ENCODE peak calls at places on chromosomes 5 and 9, in seven cellular contexts. C is GM12865, U is uterus, H is fibroblast of villous mesenchyme, D is GM12878, K is RWPE1, R is endothelial cell. Y is an unnamed sample.

GRCh38 chr9:79166005-79166404 is 405.8 kb upstream of the TLE4 start:
- DNase-seq in R (no peak), H (peak), D (no peak), K (no peak), C (no peak), U (no peak), Y (no peak)

GRCh38 chr9:34097865-34098264 is 28.6 kb downstream of the DCAF12 start:
- DNase-seq in C (peak), D (peak), U (no peak), H (no peak), R (no peak), K (no peak), Y (no peak)

GRCh38 chr5:81849769-81850367 is 99.0 kb upstream of the SSBP2 start:
- DNase-seq in H (no peak), R (no peak), C (no peak), K (no peak), D (no peak), U (no peak), Y (no peak)

GRCh38 chr5:5453131-5453530 is 30.7 kb downstream of the ICE1 start:
- DNase-seq in R (no peak), C (no peak), D (no peak), K (no peak), U (no peak), H (no peak), Y (no peak)

GRCh38 chr5:125199968-125200841 is 453.8 kb upstream of the ZNF608 start:
- DNase-seq in K (no peak), D (no peak), H (peak), R (peak), U (peak), C (no peak), Y (no peak)

GRCh38 chr9:14593406-14593805 is 99.8 kb downstream of the ZDHHC21 start:
- DNase-seq in K (no peak), H (no peak), R (no peak), D (no peak), U (no peak), C (no peak), Y (no peak)

GRCh38 chr5:38382898-38383297 is 124.5 kb downstream of the EGFLAM start:
- DNase-seq in C (peak), H (peak), K (peak), R (peak), D (peak), U (peak), Y (peak)

GRCh38 chr9:127751269-127752054 is 16.4 kb upstream of the TOR2A start:
- DNase-seq in H (peak), K (peak), R (peak), C (no peak), U (no peak), D (no peak), Y (peak)

GRCh38 chr9:116809656-116810055 is 122.6 kb downstream of the TRIM32 start:
- DNase-seq in U (no peak), C (no peak), R (peak), H (no peak), D (no peak), K (peak), Y (no peak)

GRCh38 chr5:53714324-53715010 is 154.0 kb downstream of the NDUFS4 start:
- DNase-seq in U (no peak), H (peak), D (no peak), C (no peak), K (no peak), R (no peak), Y (no peak)

GRCh38 chr5:170353011-170353890 is 35.9 kb downstream of the KCNMB1 start:
- DNase-seq in R (no peak), K (no peak), H (no peak), C (no peak), D (no peak), U (no peak), Y (no peak)

GRCh38 chr9:89405832-89406231 is 87.5 kb downstream of the SECISBP2 start:
- DNase-seq in H (peak), D (no peak), U (no peak), R (no peak), K (no peak), C (peak), Y (no peak)

GRCh38 chr9:19255112-19255511 is 24.6 kb downstream of the DENND4C start:
- DNase-seq in C (no peak), U (no peak), K (no peak), H (no peak), D (no peak), R (no peak), Y (no peak)

GRCh38 chr9:89631381-89631780 is 26.6 kb downstream of the GADD45G start:
- DNase-seq in U (no peak), C (no peak), D (no peak), K (no peak), H (no peak), R (no peak), Y (no peak)

GRCh38 chr9:100601216-100601615 is 23.3 kb downstream of the CAVIN4 start:
- DNase-seq in R (peak), H (peak), D (no peak), U (no peak), K (peak), C (peak), Y (peak)

GRCh38 chr9:35832814-35833213 is 3.8 kb downstream of the TMEM8B start:
- DNase-seq in D (no peak), K (no peak), H (no peak), U (no peak), R (no peak), C (no peak), Y (no peak)

GRCh38 chr9:137049544-137050449 is 3.8 kb upstream of the NPDC1 start:
- DNase-seq in K (no peak), R (peak), H (peak), D (no peak), U (no peak), C (peak), Y (no peak)

GRCh38 chr9:82745919-82746318 is 317.0 kb downstream of the RASEF start:
- DNase-seq in K (no peak), R (no peak), U (no peak), H (no peak), C (no peak), D (no peak), Y (no peak)

GRCh38 chr9:113649054-113649453 is 185.5 kb downstream of the RGS3 start:
- DNase-seq in U (no peak), C (no peak), H (peak), K (no peak), R (no peak), D (no peak), Y (no peak)

GRCh38 chr5:80376557-80376956 is 31.3 kb upstream of the ZFYVE16 start:
- DNase-seq in C (no peak), K (no peak), H (no peak), D (no peak), R (no peak), U (no peak), Y (no peak)

GRCh38 chr5:54470677-54471076 is 15.2 kb downstream of the HSPB3 start:
- DNase-seq in U (no peak), H (peak), K (no peak), C (no peak), D (no peak), R (no peak), Y (no peak)

GRCh38 chr5:32583582-32584232 is 1.6 kb upstream of the SUB1 start:
- DNase-seq in H (no peak), U (no peak), K (no peak), D (peak), R (no peak), C (peak), Y (no peak)

GRCh38 chr5:95244479-95244878 is 40.4 kb downstream of the MCTP1 start:
- DNase-seq in K (no peak), H (no peak), R (no peak), D (no peak), C (no peak), U (no peak), Y (no peak)

GRCh38 chr9:6549106-6549505 is 96.4 kb downstream of the GLDC start:
- DNase-seq in H (peak), D (no peak), K (no peak), C (no peak), U (no peak), R (no peak), Y (no peak)

GRCh38 chr9:70195456-70195855 is 63.3 kb upstream of the SMC5 start:
- DNase-seq in U (no peak), C (no peak), D (no peak), R (no peak), K (no peak), H (no peak), Y (no peak)

GRCh38 chr9:135284386-135285134 is 195.0 kb upstream of the PPP1R26 start:
- DNase-seq in R (no peak), H (no peak), D (no peak), K (no peak), C (no peak), U (no peak), Y (no peak)

GRCh38 chr9:114611516-114612271 is 603 bp downstream of the TMEM268 start:
- DNase-seq in H (peak), D (no peak), C (peak), K (peak), U (peak), R (peak), Y (peak)

GRCh38 chr5:154755361-154756202 is at the start of gene LARP1:
- DNase-seq in D (no peak), C (peak), R (peak), K (peak), U (no peak), H (peak), Y (peak)

GRCh38 chr5:66897355-66897754 is 299.2 kb downstream of the CD180 start:
- DNase-seq in R (no peak), C (no peak), U (no peak), K (no peak), D (no peak), H (no peak), Y (no peak)

DNA sequence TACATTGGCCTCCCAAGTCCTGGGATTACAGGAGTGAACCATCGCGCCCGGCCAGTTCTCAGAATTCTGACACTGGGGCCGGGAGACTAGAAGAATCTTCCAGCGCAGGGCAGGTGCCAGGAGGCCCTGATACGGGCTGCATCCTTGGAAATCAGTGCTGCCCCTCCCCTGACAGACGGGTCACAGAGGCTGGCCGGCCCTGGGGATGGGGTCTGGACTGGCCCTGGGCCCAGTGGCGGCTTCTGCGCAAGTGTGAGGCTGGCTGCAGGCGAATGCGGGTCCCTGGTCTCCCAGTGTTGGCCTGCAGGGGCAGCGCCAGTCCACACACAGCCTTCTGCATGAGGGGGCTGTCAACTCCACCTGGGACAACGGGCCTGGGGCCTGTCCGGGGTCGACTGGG is 831 bp upstream of the TBC1D9B start:
- DNase-seq in C (no peak), K (no peak), U (no peak), D (no peak), H (no peak), R (peak), Y (no peak)
- TF ChIP-seq CTCF in C (no peak), K (no peak), U (no peak), D (peak), H (peak), R (peak), Y (no peak)

GRCh38 chr9:12813960-12814876 is 39.4 kb downstream of the LURAP1L start:
- DNase-seq in D (no peak), H (peak), C (peak), R (no peak), K (peak), U (peak), Y (peak)
- TF ChIP-seq CTCF in D (no peak), H (peak), C (no peak), R (no peak), K (no peak), U (peak), Y (no peak)

GRCh38 chr5:141223112-141223783 is at the start of gene PCDHB14:
- DNase-seq in D (no peak), H (peak), C (no peak), K (peak), U (no peak), R (peak), Y (peak)
- TF ChIP-seq CTCF in D (no peak), H (peak), C (no peak), K (peak), U (no peak), R (peak), Y (peak)

GRCh38 chr5:141196363-141196762 is 3.1 kb upstream of the PCDHB11 start:
- DNase-seq in D (no peak), K (no peak), R (no peak), C (no peak), H (no peak), U (no peak), Y (no peak)

GRCh38 chr5:141186897-141187512 is at the start of gene PCDHB9:
- DNase-seq in K (no peak), R (peak), D (no peak), H (peak), U (no peak), C (peak), Y (peak)

GRCh38 chr5:141192110-141192725 is at the start of gene PCDHB10:
- DNase-seq in R (peak), H (peak), C (peak), D (no peak), U (no peak), K (no peak), Y (peak)
- TF ChIP-seq CTCF in R (peak), H (peak), C (peak), D (peak), U (no peak), K (peak), Y (no peak)

GRCh38 chr5:138575194-138576015 is at the start of gene HSPA9:
- DNase-seq in K (peak), H (peak), C (peak), R (peak), U (peak), D (peak), Y (peak)

GRCh38 chr5:138580001-138580400 is 4.8 kb upstream of the HSPA9 start:
- DNase-seq in R (no peak), H (no peak), K (no peak), C (no peak), D (no peak), U (no peak), Y (no peak)

GRCh38 chr5:138582959-138583358 is 7.8 kb upstream of the HSPA9 start:
- DNase-seq in H (no peak), D (no peak), C (no peak), K (no peak), R (no peak), U (no peak), Y (no peak)

GRCh38 chr5:138580777-138581176 is 5.6 kb upstream of the HSPA9 start:
- DNase-seq in C (no peak), K (no peak), U (no peak), R (no peak), D (no peak), H (no peak), Y (no peak)

DNA sequence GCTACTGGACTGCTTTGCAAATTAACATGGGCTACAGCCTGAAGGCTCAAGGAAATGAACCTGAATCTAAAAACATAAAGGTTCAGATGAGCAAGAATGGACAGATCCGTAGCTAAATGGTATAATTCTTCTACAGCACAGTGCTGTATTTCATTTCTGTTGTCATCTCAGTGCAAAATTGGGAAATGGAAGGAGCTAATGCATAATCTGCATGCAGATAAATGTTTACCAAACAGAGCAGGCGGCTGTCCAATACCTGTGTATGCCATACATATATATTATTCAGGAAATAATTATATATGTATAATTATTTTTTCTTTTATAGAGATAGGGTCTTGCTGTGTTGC is 4.3 kb upstream of the HSPA9 start:
- DNase-seq in D (no peak), K (no peak), R (no peak), H (no peak), U (no peak), C (no peak), Y (no peak)
- TF ChIP-seq CTCF in D (no peak), K (peak), R (peak), H (no peak), U (no peak), C (no peak), Y (no peak)

GRCh38 chr9:106875548-106875947 is 12.6 kb downstream of the ZNF462 start:
- DNase-seq in H (no peak), U (no peak), D (no peak), C (no peak), K (no peak), R (no peak), Y (no peak)

GRCh38 chr9:106874657-106875056 is 11.7 kb downstream of the ZNF462 start:
- DNase-seq in K (no peak), R (no peak), D (no peak), C (no peak), U (no peak), H (no peak), Y (no peak)

GRCh38 chr9:106877345-106877744 is 14.4 kb downstream of the ZNF462 start:
- DNase-seq in R (no peak), H (no peak), U (no peak), C (no peak), K (no peak), D (no peak), Y (no peak)

GRCh38 chr9:106872641-106873040 is 9.7 kb downstream of the ZNF462 start:
- DNase-seq in H (no peak), K (no peak), R (no peak), U (no peak), D (no peak), C (no peak), Y (no peak)

DNA sequence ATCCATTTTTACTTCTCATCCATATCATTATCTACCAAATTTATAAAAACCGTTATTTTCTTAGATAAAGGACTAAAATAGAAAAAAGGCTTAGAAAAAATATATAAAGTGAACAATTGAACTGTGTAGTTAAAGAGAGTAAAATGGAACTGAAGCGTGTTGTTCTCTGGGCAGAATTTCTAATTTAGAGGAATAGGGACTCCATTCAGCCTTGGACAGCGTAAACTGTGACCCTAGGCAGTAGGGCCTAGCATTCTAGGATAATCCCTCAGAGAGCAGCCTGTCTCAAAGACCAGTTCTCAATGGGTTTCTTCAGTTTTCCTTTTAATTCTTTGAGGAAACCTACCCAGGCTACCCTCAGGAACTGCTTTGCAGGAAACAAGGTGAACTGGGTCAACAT is 11.1 kb downstream of the ZNF462 start:
- DNase-seq in H (no peak), K (no peak), C (no peak), R (no peak), U (no peak), D (no peak), Y (no peak)
- TF ChIP-seq CTCF in H (no peak), K (no peak), C (no peak), R (no peak), U (no peak), D (no peak), Y (no peak)

GRCh38 chr9:123434619-123435240 is 78.7 kb downstream of the CRB2 start:
- DNase-seq in U (no peak), K (peak), C (no peak), R (peak), H (no peak), D (no peak), Y (peak)
- TF ChIP-seq CTCF in U (no peak), K (no peak), C (no peak), R (no peak), H (no peak), D (no peak), Y (no peak)

Y was measured in Calu3.